ENCODE peak calls at places on chromosomes 11 and 22, in ten cellular contexts. L is M059J; A is stimulated activated CD4-positive, alpha-beta T cell treated with anti-CD3 and anti-CD28 coated beads, TNF-alpha, amount 100 ng/mL, for 1 hour; Z is T-helper 1 cell; D is foreskin keratinocyte; W is GM04503; H is HEK293T; M is lower lobe of right lung; B is 8988T; C is activated CD4-positive, alpha-beta T cell treated with anti-CD3 and anti-CD28 coated beads, Interleukin-2, amount 10 ng/mL, durations not matched to agents 7 days and 5 days. G is an unnamed sample.

GRCh38 chr11:109424893-109425292 is 2.9 kb downstream of the C11orf87 start:
- DNase-seq in L (peak; percentile 34), A (no peak), Z (no peak), D (no peak), W (no peak), H (no peak), M (peak; percentile 47), B (no peak), C (peak; percentile 18), G (peak; percentile 43)

GRCh38 chr22:30385913-30386312 is 1.3 kb downstream of the RNF215 start:
- DNase-seq in L (no peak), A (no peak), Z (no peak), D (no peak), W (no peak), H (no peak), M (no peak), B (no peak), C (no peak), G (no peak)

GRCh38 chr11:107018274-107018901 is at the start of gene GUCY1A2:
- DNase-seq in L (peak; percentile 29), A (no peak), Z (no peak), D (no peak), W (no peak), H (peak; percentile 42), M (peak; percentile 42), B (no peak), C (no peak), G (no peak)

GRCh38 chr22:38862375-38863329 is 9.4 kb downstream of the CBX6 start:
- DNase-seq in L (no peak), A (no peak), Z (no peak), D (no peak), W (no peak), H (no peak), M (peak; percentile 3), B (no peak), C (no peak), G (no peak)

GRCh38 chr22:33883561-33883960 is 36.7 kb downstream of the LARGE1 start:
- DNase-seq in L (peak; percentile 72), A (no peak), Z (no peak), D (peak; percentile 78), W (no peak), H (no peak), M (no peak), B (no peak), C (no peak), G (peak; percentile 92)

GRCh38 chr11:106241601-106242257 is 164.3 kb downstream of the AASDHPPT start:
- DNase-seq in L (no peak), A (no peak), Z (no peak), D (no peak), W (no peak), H (no peak), M (no peak), B (no peak), C (no peak), G (no peak)

GRCh38 chr11:13210424-13210823 is 67.2 kb upstream of the BMAL1 start:
- DNase-seq in L (peak; percentile 84), A (no peak), Z (peak; percentile 23), D (peak; percentile 63), W (no peak), H (peak; percentile 57), M (peak; percentile 56), B (peak; percentile 41), C (peak; percentile 28), G (peak; percentile 37)

GRCh38 chr11:118615282-118615979 is 8.0 kb downstream of the PHLDB1 start:
- DNase-seq in L (peak; percentile 78), A (no peak), Z (no peak), D (no peak), W (no peak), H (no peak), M (peak; percentile 41), B (no peak), C (no peak), G (no peak)

GRCh38 chr11:74018331-74019005 is 9.6 kb upstream of the UCP3 start:
- DNase-seq in L (peak; percentile 90), A (no peak), Z (no peak), D (no peak), W (peak; percentile 67), H (no peak), M (peak; percentile 94), B (no peak), C (no peak), G (peak; percentile 41)

GRCh38 chr11:117256573-117256972 is 24.1 kb downstream of the RNF214 start:
- DNase-seq in L (peak; percentile 65), A (no peak), Z (no peak), D (peak; percentile 22), W (no peak), H (no peak), M (no peak), B (no peak), C (no peak), G (no peak)

GRCh38 chr11:47711816-47712215 is 3.4 kb downstream of the AGBL2 start:
- DNase-seq in L (no peak), A (no peak), Z (no peak), D (no peak), W (no peak), H (no peak), M (no peak), B (no peak), C (no peak), G (no peak)

GRCh38 chr11:91926967-91927366 is 297.7 kb upstream of the FAT3 start:
- DNase-seq in L (peak; percentile 25), A (no peak), Z (no peak), D (no peak), W (no peak), H (no peak), M (no peak), B (no peak), C (no peak), G (no peak)